ENCODE peak calls at places on chromosomes 16 and 17, in ten cellular contexts. F is cardiac muscle cell, K is neural progenitor cell, W is tibial artery, Z is transverse colon, Q is Calu3, T is epithelial cell of proximal tubule, J is A549, D is GM12865, O is fibroblast of villous mesenchyme. P is an unnamed sample.

GRCh38 chr16:65120811-65121721 is 797 bp downstream of the CDH11 start:
- DNase-seq in Z (no peak), K (peak; percentile 59), Q (no peak), T (no peak), F (peak; percentile 47), J (no peak), D (no peak), O (peak; percentile 36), W (peak; percentile 69), P (peak; percentile 35)

GRCh38 chr16:12160249-12160648 is 183.7 kb downstream of the SNX29 start:
- DNase-seq in O (no peak), K (no peak), J (no peak), D (no peak), T (no peak), Q (no peak), F (peak; percentile 28), W (no peak), Z (no peak), P (no peak)

GRCh38 chr17:29048440-29049360 is 5.8 kb downstream of the PIPOX start:
- DNase-seq in J (no peak), F (no peak), Z (no peak), O (no peak), D (no peak), Q (no peak), W (no peak), T (no peak), K (peak; percentile 65), P (no peak)

GRCh38 chr17:13131211-13131610 is 113.4 kb upstream of the ELAC2 start:
- DNase-seq in O (no peak), D (no peak), T (no peak), F (no peak), Q (no peak), Z (no peak), K (no peak), J (no peak), W (no peak), P (no peak)

GRCh38 chr17:39755550-39756375 is 18.0 kb downstream of the GRB7 start:
- DNase-seq in Q (peak; percentile 94), D (peak; percentile 92), O (no peak), W (peak; percentile 44), F (no peak), T (no peak), J (no peak), Z (peak; percentile 69), K (no peak), P (no peak)

GRCh38 chr17:79840204-79840988 is 1.2 kb upstream of the CBX4 start:
- DNase-seq in J (no peak), W (peak; percentile 88), O (peak; percentile 75), F (peak; percentile 76), Q (no peak), T (no peak), Z (peak; percentile 67), K (peak; percentile 78), D (peak; percentile 14), P (peak; percentile 56)

GRCh38 chr16:24013733-24014645 is 178.2 kb downstream of the PRKCB start:
- DNase-seq in W (no peak), T (no peak), J (no peak), O (no peak), Z (peak; percentile 65), D (peak; percentile 97), K (no peak), F (no peak), Q (no peak), P (no peak)

GRCh38 chr17:44971776-44972483 is 3.8 kb upstream of the C1QL1 start:
- DNase-seq in W (no peak), F (no peak), Q (no peak), T (no peak), K (no peak), J (no peak), D (peak; percentile 24), Z (no peak), O (peak; percentile 19), P (no peak)

GRCh38 chr16:47045023-47045422 is 71.5 kb upstream of the DNAJA2 start:
- DNase-seq in D (no peak), K (no peak), J (no peak), O (no peak), T (peak; percentile 46), W (no peak), F (peak; percentile 41), Z (no peak), Q (no peak), P (no peak)

GRCh38 chr16:3866703-3867431 is 13.6 kb downstream of the CREBBP start:
- DNase-seq in Q (no peak), D (no peak), K (no peak), W (no peak), O (no peak), T (no peak), F (no peak), J (no peak), Z (no peak), P (no peak)

GRCh38 chr17:77491921-77492445 is 351.2 kb downstream of the SEC14L1 start:
- DNase-seq in D (peak; percentile 55), O (no peak), F (no peak), J (no peak), K (no peak), Z (peak; percentile 70), Q (no peak), W (peak; percentile 67), T (no peak), P (no peak)

GRCh38 chr16:31142109-31143035 is 6.8 kb upstream of the PRSS8 start:
- DNase-seq in W (peak; percentile 100), J (peak; percentile 97), K (peak; percentile 100), Z (peak; percentile 99), Q (peak; percentile 100), F (peak; percentile 100), T (peak; percentile 66), D (peak; percentile 99), O (peak; percentile 100), P (peak; percentile 99)

GRCh38 chr17:78805301-78805700 is 23.2 kb upstream of the CYTH1 start:
- DNase-seq in J (no peak), K (no peak), F (no peak), Z (peak; percentile 32), T (no peak), Q (no peak), D (peak; percentile 53), O (no peak), W (no peak), P (no peak)

GRCh38 chr17:17743391-17744112 is 62.3 kb downstream of the RAI1 start:
- DNase-seq in Q (no peak), Z (no peak), D (no peak), O (no peak), J (no peak), T (no peak), K (no peak), F (no peak), W (no peak), P (no peak)

DNA sequence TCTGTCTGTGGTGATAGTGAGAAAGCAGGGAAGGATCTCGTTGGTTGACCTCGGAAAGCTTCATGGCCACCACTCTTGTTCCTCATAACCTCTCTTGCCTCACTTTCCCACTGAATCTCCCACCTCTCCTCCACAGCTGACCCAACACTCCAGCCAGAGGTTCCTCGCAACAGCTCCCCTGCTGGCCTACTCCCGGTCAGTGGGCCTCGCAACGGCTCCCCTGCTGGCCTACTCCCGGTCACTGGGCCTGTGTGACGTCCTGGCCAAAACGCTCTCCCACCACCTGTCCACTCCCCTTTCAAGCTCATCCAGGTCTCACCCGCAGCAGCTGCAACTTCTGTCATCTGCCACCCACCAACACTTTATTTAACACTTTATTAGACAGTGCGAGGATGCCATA is 149.1 kb downstream of the VPS53 start:
- DNase-seq in F (no peak), O (no peak), T (no peak), K (no peak), J (no peak), Q (peak; percentile 4), D (no peak), Z (no peak), W (no peak), P (peak; percentile 24)
- TF ChIP-seq CTCF in F (peak; percentile 11), O (peak; percentile 35), T (peak; percentile 47), K (peak; percentile 17), J (peak; percentile 8), Q (no peak), D (no peak), Z (no peak), W (no peak), P (no peak)

DNA sequence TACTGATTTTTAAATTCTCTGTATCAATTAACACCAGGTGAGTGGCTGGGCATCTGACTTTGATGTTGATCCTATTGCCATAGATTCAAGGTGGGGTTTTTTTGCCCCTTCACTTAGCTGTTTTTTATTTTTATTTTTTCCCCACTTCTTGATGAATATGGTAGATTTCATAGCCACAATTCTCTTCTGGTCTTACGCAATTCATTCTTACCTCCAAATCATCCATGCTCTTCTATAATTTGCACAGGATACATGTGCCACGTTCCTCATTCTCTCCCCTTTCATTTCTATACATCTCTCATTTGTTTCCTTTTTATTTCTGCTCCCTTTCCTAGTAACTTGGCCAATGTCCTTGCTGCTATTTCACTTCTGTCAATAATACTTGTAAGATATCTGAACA is 14.9 kb upstream of the HS3ST4 start:
- DNase-seq in O (no peak), W (no peak), F (no peak), T (no peak), J (no peak), D (no peak), K (no peak), Z (no peak), Q (no peak), P (no peak)
- TF ChIP-seq CTCF in O (no peak), W (no peak), F (no peak), T (no peak), J (no peak), D (no peak), K (no peak), Z (no peak), Q (no peak), P (no peak)

GRCh38 chr17:68204736-68205135 is 43.1 kb upstream of the AMZ2 start:
- DNase-seq in Q (no peak), W (no peak), D (no peak), O (no peak), F (no peak), J (peak; percentile 38), T (no peak), K (no peak), Z (no peak), P (no peak)
- TF ChIP-seq CTCF in Q (no peak), W (no peak), D (no peak), O (no peak), F (no peak), J (no peak), T (no peak), K (no peak), Z (no peak), P (no peak)

DNA sequence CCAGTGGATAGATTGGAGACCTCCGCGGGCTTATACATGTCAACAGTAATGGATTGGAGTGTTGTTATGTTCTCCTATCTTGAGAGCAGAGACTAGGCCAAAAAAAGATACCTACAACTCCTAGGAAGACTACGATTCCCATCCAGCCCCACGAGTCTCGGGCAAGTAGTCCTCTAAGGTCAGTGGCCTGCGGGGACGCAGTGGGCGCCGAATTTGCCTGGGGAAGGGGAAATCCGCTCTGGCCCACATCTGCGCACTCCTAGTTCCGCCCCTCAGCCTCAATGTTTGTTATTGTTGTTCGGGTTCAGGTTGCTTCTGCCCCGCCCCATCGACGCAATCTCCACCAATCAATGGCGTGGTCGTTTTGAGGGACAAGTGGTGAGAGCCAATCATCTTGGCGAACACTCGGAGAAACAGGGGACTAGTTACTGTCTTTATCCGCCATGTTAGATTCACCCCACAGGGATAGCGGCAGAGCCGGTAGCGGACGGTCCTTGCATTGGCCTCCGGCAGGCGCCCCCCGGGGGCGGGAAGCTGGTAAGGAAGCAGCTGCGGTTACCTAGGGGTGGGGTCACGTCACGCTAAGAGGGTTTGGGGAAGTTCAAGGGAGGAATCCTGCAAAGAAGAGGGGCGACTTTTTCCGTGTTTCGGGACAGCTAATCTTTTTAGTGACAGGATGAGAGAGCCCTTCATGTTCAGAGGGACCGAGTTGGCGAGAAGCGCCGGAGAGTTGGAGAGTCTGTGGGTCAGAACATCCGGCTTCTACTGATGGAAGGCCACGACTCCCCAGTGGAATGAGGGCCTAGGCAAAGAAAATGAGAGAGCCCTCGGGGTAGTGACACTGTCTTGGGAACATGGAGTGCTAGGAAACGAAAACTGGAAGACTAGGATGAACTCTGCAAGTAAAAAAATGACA is at the start of gene NBR1:
- DNase-seq in F (peak; percentile 99), Q (peak; percentile 97), W (peak; percentile 98), T (peak; percentile 90), K (peak; percentile 98), O (peak; percentile 99), J (peak; percentile 100), Z (peak; percentile 97), D (peak; percentile 99), P (peak; percentile 91)
- TF ChIP-seq CTCF in F (peak; percentile 18), Q (no peak), W (peak; percentile 30), T (peak; percentile 24), K (peak; percentile 44), O (peak; percentile 12), J (no peak), Z (no peak), D (peak; percentile 2), P (no peak)